ENCODE peak calls at places on chromosomes 2 and 18, in five cellular contexts. W is astrocyte, T is MM.1S, O is K562, V is mammary epithelial cell. Y is an unnamed sample.
A peak's percentile ranks its signal among the peaks of the same experiment; 100 is the strongest.

GRCh38 chr2:233673896-233674295 is 2.2 kb downstream of the UGT1A9 start:
- DNase-seq in W (no peak), T (no peak), O (no peak), V (no peak), Y (no peak)

GRCh38 chr18:37673196-37673595 is 107.6 kb upstream of the CELF4 start:
- DNase-seq in W (no peak), T (no peak), O (no peak), V (no peak), Y (no peak)

GRCh38 chr2:28348149-28348567 is 44.5 kb upstream of the FOSL2 start:
- DNase-seq in W (no peak), T (no peak), O (no peak), V (no peak), Y (no peak)

GRCh38 chr2:33160217-33160616 is 213.5 kb downstream of the LTBP1 start:
- DNase-seq in W (peak; percentile 91), T (no peak), O (no peak), V (no peak), Y (no peak)

GRCh38 chr18:22169011-22169888 is at the start of gene GATA6:
- DNase-seq in W (peak; percentile 90), T (no peak), O (peak; percentile 73), V (peak; percentile 85), Y (peak; percentile 84)

GRCh38 chr18:907171-907879 is 2.7 kb downstream of the ADCYAP1 start:
- DNase-seq in W (no peak), T (no peak), O (no peak), V (no peak), Y (no peak)

GRCh38 chr18:61031626-61032025 is 301.6 kb upstream of the CDH20 start:
- DNase-seq in W (no peak), T (no peak), O (no peak), V (no peak), Y (no peak)

GRCh38 chr2:207805566-207806226 is 36.0 kb upstream of the FZD5 start:
- DNase-seq in W (no peak), T (no peak), O (no peak), V (peak; percentile 76), Y (peak; percentile 87)

GRCh38 chr18:9665311-9665710 is 42.8 kb upstream of the RAB31 start:
- DNase-seq in W (peak; percentile 39), T (no peak), O (no peak), V (no peak), Y (no peak)

GRCh38 chr18:48644029-48644428 is 105.2 kb downstream of the CTIF start:
- DNase-seq in W (no peak), T (no peak), O (no peak), V (no peak), Y (no peak)

GRCh38 chr2:74511104-74511989 is 2.9 kb upstream of the TLX2 start:
- DNase-seq in W (no peak), T (no peak), O (no peak), V (no peak), Y (no peak)

GRCh38 chr2:16408331-16409005 is 257.2 kb downstream of the CYRIA start:
- DNase-seq in W (no peak), T (no peak), O (no peak), V (no peak), Y (no peak)

GRCh38 chr2:178676046-178676445 is 131.2 kb downstream of the TTN start:
- DNase-seq in W (no peak), T (no peak), O (no peak), V (no peak), Y (no peak)

GRCh38 chr2:97546711-97547110 is 43.0 kb downstream of the ANKRD36B start:
- DNase-seq in W (no peak), T (no peak), O (no peak), V (no peak), Y (peak; percentile 2)

GRCh38 chr2:232523682-232524597 is 2.0 kb upstream of the CHRND start:
- DNase-seq in W (peak; percentile 6), T (no peak), O (peak; percentile 60), V (peak; percentile 46), Y (peak; percentile 22)

GRCh38 chr2:205786976-205787375 is 104.7 kb downstream of the NRP2 start:
- DNase-seq in W (no peak), T (no peak), O (no peak), V (no peak), Y (no peak)

DNA sequence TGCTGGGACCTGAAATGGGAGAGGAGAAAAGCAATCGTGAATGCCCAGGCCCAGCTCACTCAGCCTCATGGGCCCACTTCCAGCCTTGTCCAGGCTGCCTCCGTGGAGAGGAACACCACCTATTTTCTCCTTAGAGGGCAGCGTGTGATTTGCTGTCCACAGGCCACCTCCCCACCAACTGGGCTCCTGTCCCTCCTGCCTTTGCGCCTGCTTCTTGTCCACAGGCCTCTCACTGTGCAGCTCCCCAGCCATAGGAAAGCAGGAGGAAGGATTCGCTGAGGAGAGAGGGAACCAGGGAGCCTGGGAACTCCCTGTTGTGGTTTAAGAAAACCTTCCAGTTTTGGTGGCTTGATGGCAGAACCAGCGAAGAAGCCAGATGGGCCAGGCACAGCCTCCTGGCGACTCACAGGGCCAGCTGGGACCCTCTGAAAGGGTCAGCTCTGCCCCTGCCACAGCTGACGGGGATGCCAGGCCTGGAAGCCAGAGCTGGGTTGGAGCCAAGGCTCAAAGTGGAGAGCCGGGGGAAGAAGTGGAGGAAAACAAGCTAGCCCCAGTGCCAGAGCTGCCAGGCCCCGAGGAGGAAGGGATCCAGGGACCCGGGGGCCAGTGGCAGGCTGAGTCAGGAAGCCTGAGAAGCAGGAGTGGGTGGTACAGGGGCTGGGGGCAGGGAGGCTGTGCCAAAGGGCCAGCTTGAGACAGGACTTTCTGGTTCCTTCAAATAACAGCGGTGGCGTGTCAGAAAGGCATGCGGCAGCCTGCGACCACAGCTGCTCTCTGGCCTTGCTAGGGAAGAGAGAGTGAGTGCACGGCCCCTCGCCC is 9.9 kb downstream of the TMBIM1 start:
- DNase-seq in W (peak; percentile 64), T (no peak), O (no peak), V (peak; percentile 87), Y (peak; percentile 90)
- H3K36me3 ChIP-seq in W (peaks cover 18% of the 10 kb centered on the region), T (peaks cover 4% of the 10 kb centered on the region), O (peaks cover 83% of the 10 kb centered on the region), V (peaks cover 17% of the 10 kb centered on the region), Y (peaks cover 49% of the 10 kb centered on the region)

GRCh38 chr2:188976545-188977268 is 2.5 kb downstream of the COL3A1 start:
- DNase-seq in W (no peak), T (no peak), O (no peak), V (no peak), Y (peak; percentile 66)
- H3K4me3 ChIP-seq in W (peak overlapping the region; percentile 66), T (no peak overlapping the region), O (no peak overlapping the region), V (no peak overlapping the region), Y (no peak overlapping the region)

GRCh38 chr2:8303322-8303832 is 378.5 kb upstream of the ID2 start:
- DNase-seq in W (peak; percentile 26), T (peak; percentile 80), O (no peak), V (no peak), Y (no peak)
- TF ChIP-seq CTCF in W (no peak), T (no peak), O (peak; percentile 20), V (no peak), Y (no peak)

GRCh38 chr18:55265130-55265675 is 305.9 kb upstream of the CCDC68 start:
- DNase-seq in W (no peak), T (no peak), O (no peak), V (no peak), Y (no peak)

GRCh38 chr18:55264108-55264507 is 304.8 kb upstream of the CCDC68 start:
- DNase-seq in W (peak; percentile 87), T (peak; percentile 82), O (no peak), V (peak; percentile 36), Y (peak; percentile 68)

GRCh38 chr18:55262021-55262560 is 302.8 kb upstream of the CCDC68 start:
- DNase-seq in W (peak; percentile 47), T (no peak), O (no peak), V (no peak), Y (no peak)

GRCh38 chr18:55256568-55257289 is 297.5 kb upstream of the CCDC68 start:
- DNase-seq in W (peak; percentile 83), T (no peak), O (no peak), V (no peak), Y (peak; percentile 34)

GRCh38 chr18:55261253-55261652 is 302.0 kb upstream of the CCDC68 start:
- DNase-seq in W (no peak), T (no peak), O (no peak), V (no peak), Y (no peak)
- H3K36me3 ChIP-seq in W (peaks cover 24% of the 10 kb centered on the region), T (peaks cover 15% of the 10 kb centered on the region), O (no peaks in the 10 kb centered on the region), V (no peaks in the 10 kb centered on the region), Y (no peaks in the 10 kb centered on the region)

DNA sequence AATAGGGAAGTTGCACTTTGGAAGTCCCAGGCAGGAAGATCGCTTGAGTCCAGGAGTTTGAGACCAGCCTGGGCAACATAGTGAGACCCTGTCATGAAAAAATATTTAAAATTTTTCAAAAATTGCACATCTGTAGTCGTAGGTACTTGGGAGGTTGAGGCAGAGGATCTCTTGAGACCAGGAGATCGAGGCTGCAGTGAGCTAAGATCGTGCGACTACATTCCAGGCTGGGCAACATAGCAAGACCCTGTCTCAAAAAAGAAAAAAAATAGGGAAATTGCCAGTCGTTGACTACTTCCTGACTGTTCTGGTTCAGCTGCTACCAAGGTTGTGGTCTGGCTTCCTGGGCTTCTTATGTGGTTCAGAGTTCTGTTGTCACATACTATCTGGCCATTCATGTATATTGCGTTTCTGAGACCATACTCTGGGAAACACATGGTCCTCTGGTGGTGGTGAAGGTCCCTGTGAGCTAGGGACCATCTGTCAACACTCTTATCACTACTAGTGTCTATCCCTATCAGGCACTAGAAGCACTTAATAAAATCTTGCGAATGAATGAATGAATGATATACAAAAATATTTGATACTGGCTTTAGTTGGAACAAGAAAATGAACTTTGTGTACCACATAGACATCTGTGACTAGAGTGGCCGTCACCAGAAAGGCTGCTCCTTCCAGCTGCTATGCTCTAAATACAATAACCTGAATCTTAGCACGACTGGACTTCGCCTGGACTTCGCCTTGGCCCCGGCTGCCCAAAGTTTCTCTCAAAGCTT is 861 bp upstream of the KLHL23 start:
- DNase-seq in W (no peak), T (no peak), O (no peak), V (no peak), Y (no peak)
- H3K4me3 ChIP-seq in W (peak overlapping the region; percentile 65), T (no peak overlapping the region), O (peak overlapping the region; percentile 64), V (peak overlapping the region; percentile 70), Y (no peak overlapping the region)

DNA sequence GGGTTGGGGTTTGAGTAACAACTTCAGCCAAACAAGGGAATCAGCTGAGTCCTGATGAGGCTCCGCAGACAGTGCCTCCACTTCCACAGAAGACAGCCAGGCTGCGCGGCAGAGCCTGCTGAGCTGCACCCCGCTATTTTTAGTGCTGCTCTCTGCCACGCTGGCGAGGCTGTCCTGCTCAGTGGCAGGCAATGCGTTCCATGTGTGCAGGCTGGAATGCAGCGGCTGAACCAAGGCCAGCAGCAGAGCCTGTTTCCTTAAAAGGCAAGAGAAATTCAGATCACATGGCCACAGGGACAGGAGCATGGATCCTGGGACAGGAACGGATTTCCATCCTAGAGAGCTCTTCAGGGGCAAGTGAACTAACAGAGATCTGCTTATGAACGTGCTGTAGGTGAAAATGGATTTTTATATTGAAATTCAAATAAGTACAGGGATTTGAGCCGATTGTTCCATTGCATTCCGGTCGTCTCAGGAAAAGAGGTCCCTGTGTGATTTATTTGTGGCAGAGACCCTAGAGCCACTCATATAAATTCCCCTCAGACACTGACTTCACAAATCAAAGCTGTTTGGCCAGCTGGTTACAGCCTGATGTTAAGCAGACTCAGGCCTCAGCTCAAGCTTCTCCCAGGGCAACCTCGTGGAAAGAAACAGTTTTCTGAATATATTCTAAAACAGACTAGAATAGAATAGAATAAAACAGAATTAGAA is 98.6 kb downstream of the COL6A3 start:
- DNase-seq in W (peak; percentile 97), T (no peak), O (no peak), V (no peak), Y (no peak)
- TF ChIP-seq CTCF in W (peak; percentile 13), T (no peak), O (no peak), V (no peak), Y (no peak)

DNA sequence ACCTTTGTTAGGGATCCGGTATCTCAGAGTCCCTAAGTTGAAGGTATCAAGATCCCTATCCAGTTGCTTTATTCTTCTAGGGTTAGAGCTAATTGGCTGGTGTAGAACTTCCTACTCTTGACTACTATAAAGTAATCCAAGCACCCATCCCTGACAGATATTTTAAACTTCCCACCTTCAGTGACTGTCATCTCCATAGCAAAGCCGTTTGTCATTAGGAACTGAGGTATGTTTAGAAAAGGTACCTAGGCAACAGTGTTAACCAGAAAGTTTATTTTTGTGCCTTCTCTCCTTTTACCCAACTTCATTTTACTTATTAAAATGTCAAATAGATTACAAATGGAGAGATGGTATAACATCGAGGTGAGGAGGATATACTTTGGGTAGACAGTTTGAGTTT is 4.5 kb downstream of the FAM117B start:
- DNase-seq in W (no peak), T (no peak), O (no peak), V (no peak), Y (no peak)
- H3K36me3 ChIP-seq in W (no peaks in the 10 kb centered on the region), T (no peaks in the 10 kb centered on the region), O (no peaks in the 10 kb centered on the region), V (no peaks in the 10 kb centered on the region), Y (no peaks in the 10 kb centered on the region)